ENCODE peak calls at places on chromosomes 1 and 21, in seven cellular contexts. O, L, A, Y, X, T and D are unnamed samples.

GRCh38 chr21:44455524-44456206 is 355 bp downstream of the LRRC3 start:
- DNase-seq in T (no peak), O (peak), A (peak), Y (peak), X (peak), L (no peak), D (no peak)

GRCh38 chr21:43866233-43866632 is 1.2 kb downstream of the AGPAT3 start:
- DNase-seq in X (peak), A (no peak), O (peak), T (no peak), L (no peak), Y (peak), D (no peak)

GRCh38 chr1:70718086-70718630 is 307.1 kb downstream of the CTH start:
- DNase-seq in A (no peak), T (no peak), O (no peak), X (no peak), L (no peak), Y (no peak), D (no peak)

GRCh38 chr1:3717041-3717714 is 35.1 kb upstream of the CCDC27 start:
- DNase-seq in O (peak), X (peak), T (no peak), A (no peak), L (no peak), Y (no peak), D (no peak)

GRCh38 chr21:38902608-38903445 is 97.1 kb downstream of the ETS2 start:
- DNase-seq in A (no peak), Y (no peak), O (no peak), T (no peak), L (no peak), X (peak), D (no peak)

GRCh38 chr1:12052008-12052573 is 11.0 kb upstream of the TNFRSF8 start:
- DNase-seq in A (peak), T (no peak), O (peak), Y (peak), X (peak), L (no peak), D (peak)

GRCh38 chr1:32392358-32392757 is 1.9 kb downstream of the BSDC1 start:
- DNase-seq in T (no peak), O (peak), L (no peak), Y (peak), X (no peak), A (no peak), D (no peak)

GRCh38 chr1:214116258-214116657 is 128.5 kb downstream of the PROX1 start:
- DNase-seq in L (no peak), O (no peak), X (no peak), Y (peak), T (no peak), A (no peak), D (no peak)

GRCh38 chr1:177983087-177983823 is 13.4 kb upstream of the SEC16B start:
- DNase-seq in L (no peak), T (no peak), A (no peak), Y (peak), O (no peak), X (no peak), D (no peak)

GRCh38 chr1:183515002-183515689 is 42.8 kb downstream of the SMG7 start:
- DNase-seq in X (peak), O (no peak), A (no peak), L (no peak), T (no peak), Y (peak), D (no peak)

GRCh38 chr1:20620005-20620404 is 13.3 kb upstream of the PINK1 start:
- DNase-seq in X (no peak), L (no peak), O (no peak), A (no peak), Y (no peak), T (no peak), D (no peak)

GRCh38 chr1:17837631-17838030 is 82.5 kb downstream of the ACTL8 start:
- DNase-seq in O (no peak), A (no peak), T (no peak), X (no peak), Y (peak), L (no peak), D (no peak)

GRCh38 chr1:160284220-160284781 is 632 bp downstream of the PEX19 start:
- DNase-seq in O (peak), T (no peak), A (no peak), L (no peak), Y (peak), X (peak), D (peak)

GRCh38 chr1:2617981-2618470 is 14.8 kb downstream of the MMEL1 start:
- DNase-seq in A (no peak), Y (no peak), T (no peak), X (no peak), O (no peak), L (no peak), D (no peak)

GRCh38 chr1:162381941-162382750 is 618 bp downstream of the C1orf226 start:
- DNase-seq in T (no peak), O (no peak), A (no peak), L (no peak), X (no peak), Y (no peak), D (no peak)

GRCh38 chr1:198465201-198466144 is 75.0 kb downstream of the ATP6V1G3 start:
- DNase-seq in A (peak), L (no peak), T (no peak), X (peak), Y (peak), O (peak), D (no peak)

GRCh38 chr1:103211073-103211472 is 102.8 kb upstream of the COL11A1 start:
- DNase-seq in A (no peak), O (no peak), Y (peak), T (no peak), L (no peak), X (no peak), D (no peak)

DNA sequence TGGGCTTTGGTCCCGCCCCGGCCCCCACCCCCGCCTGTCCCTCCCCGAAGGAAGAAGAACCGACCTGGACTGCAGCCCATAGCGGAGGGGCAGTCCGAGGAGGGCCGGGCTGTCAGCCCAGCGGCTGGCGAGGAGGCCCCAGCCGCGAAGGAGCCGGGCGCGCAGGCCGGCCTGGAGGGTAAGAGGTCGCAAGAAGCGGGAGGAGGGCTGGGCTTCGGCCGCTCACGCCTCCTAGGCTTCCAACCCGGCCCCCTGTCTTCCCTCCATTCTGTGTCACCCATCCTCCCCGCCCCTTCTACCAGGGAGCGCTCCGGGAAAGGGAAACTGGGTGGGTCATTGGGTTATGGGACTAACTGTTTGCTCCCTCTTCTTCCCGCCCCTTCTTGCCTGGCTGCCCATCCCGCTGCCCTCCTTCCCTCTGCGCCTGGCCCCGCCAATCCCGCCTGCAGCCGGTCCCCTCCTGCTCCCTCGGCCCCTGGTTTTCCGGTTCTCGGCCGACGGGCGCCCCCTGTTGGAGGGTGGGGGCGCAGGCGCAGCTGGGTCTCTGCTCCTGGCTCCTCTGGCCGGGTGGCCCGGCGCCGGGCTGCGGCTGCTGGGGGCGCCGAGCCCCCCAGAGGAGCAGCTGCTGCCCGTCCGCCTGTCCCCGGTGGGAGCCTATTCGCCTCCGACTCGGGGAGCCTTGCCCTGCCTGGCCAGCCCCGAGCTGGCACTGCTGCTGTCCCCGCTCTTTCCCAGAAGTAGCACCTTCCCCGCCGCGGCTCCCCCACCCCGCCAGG is 2.4 kb downstream of the RUSC1 start:
- DNase-seq in T (peak), A (peak), X (peak), O (peak), L (peak), Y (peak), D (peak)
- TF ChIP-seq CTCF in T (peak), A (peak), X (peak), O (peak), L (peak), Y (peak), D (no peak)

DNA sequence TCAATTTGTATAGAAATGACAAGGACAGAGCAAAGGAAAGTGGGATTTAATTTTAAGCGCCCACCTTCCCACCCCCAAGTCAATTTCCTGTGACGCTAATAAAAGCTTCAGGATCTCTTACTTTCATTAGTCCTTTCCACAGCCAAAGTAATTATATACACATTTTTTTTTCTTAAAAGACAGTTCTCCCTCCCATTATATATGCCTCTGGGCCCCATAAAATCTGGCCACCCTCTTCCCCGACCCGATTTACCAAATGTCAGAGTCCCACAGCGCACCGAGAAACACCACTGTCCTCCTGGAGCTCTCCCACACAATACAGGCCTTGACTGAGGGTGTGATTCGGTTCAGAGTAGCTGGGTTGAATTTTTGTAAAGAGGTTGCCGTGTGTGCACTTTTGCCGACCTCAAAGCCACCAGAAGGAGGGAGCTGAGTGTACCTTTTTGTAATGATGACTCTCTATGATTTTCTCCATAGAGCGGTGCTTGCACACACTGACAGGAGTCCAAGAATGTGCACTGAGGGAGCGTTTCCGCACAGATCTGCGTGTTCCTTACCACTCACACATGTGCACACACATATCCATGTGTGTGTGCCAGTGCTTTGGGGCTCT is 26.2 kb upstream of the IL10 start:
- DNase-seq in X (no peak), L (no peak), T (no peak), A (no peak), O (no peak), Y (no peak), D (no peak)
- TF ChIP-seq CTCF in X (no peak), L (no peak), T (no peak), A (no peak), O (no peak), Y (no peak), D (no peak)

GRCh38 chr1:8213136-8213535 is 104.8 kb upstream of the SLC45A1 start:
- DNase-seq in O (peak), Y (no peak), T (no peak), L (no peak), X (no peak), A (no peak), D (no peak)

GRCh38 chr1:8216005-8216404 is 101.9 kb upstream of the SLC45A1 start:
- DNase-seq in A (no peak), Y (no peak), L (no peak), T (no peak), O (no peak), X (no peak), D (no peak)

GRCh38 chr1:8212443-8212920 is 105.4 kb upstream of the SLC45A1 start:
- DNase-seq in O (peak), T (no peak), X (no peak), Y (no peak), L (no peak), A (no peak), D (no peak)

GRCh38 chr1:8213676-8214075 is 104.2 kb upstream of the SLC45A1 start:
- DNase-seq in T (no peak), Y (no peak), L (no peak), X (no peak), A (no peak), O (no peak), D (no peak)

DNA sequence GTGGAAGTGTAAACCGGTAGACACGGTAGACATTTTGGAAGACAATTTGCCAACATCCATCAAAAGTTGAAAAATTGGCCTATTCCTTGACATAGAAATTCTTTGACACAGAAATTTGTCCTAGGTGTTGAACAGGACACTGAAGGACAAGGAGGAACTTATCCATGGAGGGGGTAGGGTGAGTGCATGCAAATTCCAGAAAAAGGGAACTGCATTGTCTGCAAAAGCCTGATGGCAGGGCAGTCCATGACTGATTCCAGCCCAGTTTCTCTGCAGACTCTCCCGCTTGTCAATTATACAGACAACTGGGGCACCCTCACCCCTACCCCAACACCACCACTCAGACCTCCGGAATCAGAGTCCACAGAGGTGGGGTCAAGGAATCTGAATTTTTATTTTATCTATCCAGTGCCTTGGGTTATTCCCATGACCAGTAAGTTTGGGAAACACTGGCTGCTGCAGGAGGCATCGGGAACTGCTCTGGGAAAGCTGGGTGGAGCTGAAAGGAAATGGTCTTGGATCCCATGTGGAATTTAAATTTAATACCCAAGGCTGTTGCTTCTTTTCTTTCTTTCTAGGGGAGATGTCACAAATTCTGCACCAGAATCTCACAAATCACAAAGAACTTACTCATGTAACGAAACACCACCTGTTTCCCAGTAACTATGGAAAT is 103.3 kb upstream of the SLC45A1 start:
- DNase-seq in Y (peak), A (no peak), O (no peak), X (no peak), L (no peak), T (no peak), D (no peak)
- TF ChIP-seq CTCF in Y (peak), A (no peak), O (no peak), X (no peak), L (no peak), T (no peak), D (no peak)

GRCh38 chr1:6329392-6329791 is 64.2 kb downstream of the ACOT7 start:
- DNase-seq in O (no peak), Y (peak), A (no peak), L (no peak), X (no peak), T (no peak), D (no peak)

GRCh38 chr1:6330410-6330827 is 63.1 kb downstream of the ACOT7 start:
- DNase-seq in O (no peak), X (no peak), A (no peak), Y (peak), L (no peak), T (no peak), D (no peak)

GRCh38 chr1:6329851-6330250 is 63.7 kb downstream of the ACOT7 start:
- DNase-seq in X (no peak), Y (peak), A (no peak), L (no peak), O (no peak), T (no peak), D (no peak)

GRCh38 chr1:6334261-6334993 is 59.1 kb downstream of the ACOT7 start:
- DNase-seq in O (no peak), Y (no peak), T (no peak), X (no peak), A (no peak), L (no peak), D (no peak)

GRCh38 chr1:6331543-6332246 is 61.9 kb downstream of the ACOT7 start:
- DNase-seq in T (no peak), Y (no peak), O (no peak), A (no peak), L (no peak), X (no peak), D (no peak)
- TF ChIP-seq CTCF in T (no peak), Y (no peak), O (no peak), A (no peak), L (no peak), X (no peak), D (no peak)

DNA sequence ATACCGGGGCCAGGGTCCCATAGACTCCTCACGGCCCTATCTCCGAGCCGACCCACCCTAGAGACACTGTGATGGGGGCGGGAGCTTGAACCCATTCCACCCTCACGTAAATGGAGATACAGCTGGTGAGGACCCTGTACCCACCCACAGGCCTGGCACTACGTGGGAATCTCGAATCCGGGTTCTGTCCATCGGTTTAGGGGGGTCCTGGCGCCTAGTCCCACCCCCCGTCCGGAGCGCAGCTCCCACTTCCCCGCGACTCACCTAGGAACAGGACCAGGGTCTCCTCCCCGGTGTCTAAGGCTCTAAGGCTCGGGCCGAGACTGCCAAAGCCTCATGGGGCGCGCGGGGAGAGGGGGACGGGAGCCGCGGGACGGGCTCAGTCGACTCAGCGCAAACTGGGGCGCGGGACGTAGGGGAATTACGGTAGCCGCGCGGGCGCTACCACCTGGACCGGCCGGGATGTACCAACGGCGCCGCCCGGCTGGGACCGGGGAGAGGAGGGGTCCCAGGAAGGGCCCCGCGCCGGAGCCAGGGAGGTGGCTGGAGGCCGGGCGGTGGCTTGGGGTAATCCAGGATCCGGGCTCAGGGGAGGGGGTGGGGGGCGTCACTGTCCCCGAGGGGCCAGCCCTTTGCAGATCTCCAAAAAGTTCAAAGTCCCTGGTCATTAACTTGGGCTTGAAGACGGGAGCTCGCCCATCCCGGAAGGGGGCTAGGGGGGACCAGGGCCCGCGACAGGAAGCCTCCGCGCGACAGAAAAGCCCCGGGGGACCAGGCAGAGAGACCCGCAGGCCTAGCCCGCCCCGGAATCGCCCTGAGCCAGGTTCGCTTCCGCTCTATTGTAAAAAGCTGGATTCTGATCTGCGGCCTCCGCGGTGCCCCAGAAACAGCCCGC is 1.0 kb downstream of the PLEKHG5 start:
- DNase-seq in L (peak), A (peak), T (peak), O (peak), Y (peak), X (peak), D (peak)
- TF ChIP-seq CTCF in L (peak), A (peak), T (peak), O (no peak), Y (no peak), X (no peak), D (no peak)

GRCh38 chr1:29500041-29500440 is 263.7 kb downstream of the PTPRU start:
- DNase-seq in A (no peak), L (no peak), O (no peak), Y (no peak), X (no peak), T (no peak), D (no peak)

GRCh38 chr1:29499101-29499650 is 262.9 kb downstream of the PTPRU start:
- DNase-seq in L (no peak), A (no peak), Y (no peak), T (no peak), X (no peak), O (no peak), D (no peak)

GRCh38 chr1:29497395-29498125 is 261.2 kb downstream of the PTPRU start:
- DNase-seq in L (no peak), T (no peak), Y (no peak), O (no peak), A (no peak), X (no peak), D (no peak)

GRCh38 chr1:29498126-29499100 is 262.1 kb downstream of the PTPRU start:
- DNase-seq in L (no peak), X (peak), A (no peak), O (no peak), T (no peak), Y (peak), D (no peak)

DNA sequence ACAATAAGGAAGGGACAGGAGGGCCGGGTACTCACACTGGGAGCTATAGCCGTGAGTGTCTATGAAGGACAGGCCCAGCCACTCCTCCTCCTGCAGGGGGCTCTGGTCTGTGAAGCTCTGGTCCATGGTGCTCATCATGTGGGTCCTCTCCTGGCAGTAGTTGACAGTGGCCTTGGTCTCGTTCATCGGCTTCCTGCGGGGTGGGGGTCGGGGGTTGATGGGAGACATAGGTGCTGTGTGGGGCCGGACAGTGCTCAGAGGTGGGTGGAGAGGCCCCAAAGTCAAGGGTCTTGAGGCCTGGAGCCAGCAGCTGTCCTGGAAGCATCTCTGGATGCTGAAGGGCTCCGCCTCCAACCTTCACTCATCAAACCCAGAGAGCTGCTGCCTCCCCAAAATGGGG is 260.4 kb downstream of the PTPRU start:
- DNase-seq in T (no peak), O (no peak), L (no peak), Y (no peak), A (no peak), X (no peak), D (no peak)
- TF ChIP-seq CTCF in T (no peak), O (no peak), L (no peak), Y (no peak), A (no peak), X (no peak), D (no peak)

DNA sequence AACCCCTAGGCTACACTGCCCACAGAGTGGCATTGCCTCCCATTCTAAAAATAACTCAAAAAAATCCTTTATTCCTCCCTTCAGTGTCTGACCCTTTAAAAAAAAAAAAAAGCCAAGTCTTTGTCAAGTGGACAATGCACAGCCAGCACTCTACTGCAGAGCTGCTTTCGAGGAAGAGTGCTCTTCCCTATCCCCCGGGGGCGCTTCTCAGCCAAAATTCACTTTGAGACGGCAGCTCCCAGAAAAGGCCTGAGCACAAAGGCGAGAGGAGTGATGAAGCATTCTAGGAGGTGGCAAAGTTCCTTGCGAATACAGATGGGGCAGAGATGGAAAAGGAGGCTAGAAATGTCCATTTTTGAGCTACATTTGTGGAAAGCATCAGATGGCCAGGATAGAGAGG is 23.3 kb downstream of the EPHA10 start:
- DNase-seq in A (no peak), X (no peak), T (no peak), Y (no peak), L (no peak), O (no peak), D (no peak)
- TF ChIP-seq CTCF in A (no peak), X (no peak), T (no peak), Y (no peak), L (no peak), O (no peak), D (no peak)